ENCODE peak calls at places on chromosomes 5 and 9, in nine cellular contexts. J, S, V, H, T, F, O, Q and I are unnamed samples.

GRCh38 chr9:1604942-1605560 is 410.1 kb upstream of the SMARCA2 start:
- DNase-seq in J (no peak), S (no peak), V (no peak), H (no peak), T (no peak), F (no peak), O (no peak), Q (peak; percentile 39), I (peak; percentile 22)

GRCh38 chr9:98171176-98171925 is 21.1 kb downstream of the CORO2A start:
- DNase-seq in J (no peak), S (peak; percentile 19), V (no peak), H (no peak), T (no peak), F (no peak), O (no peak), Q (no peak), I (no peak)

GRCh38 chr5:145189786-145190185 is 645.4 kb downstream of the PRELID2 start:
- DNase-seq in J (no peak), S (no peak), V (no peak), H (no peak), T (no peak), F (no peak), O (no peak), Q (no peak), I (no peak)

GRCh38 chr5:147036691-147037245 is 158.2 kb upstream of the PPP2R2B start:
- DNase-seq in J (no peak), S (no peak), V (no peak), H (no peak), T (no peak), F (no peak), O (no peak), Q (no peak), I (no peak)

GRCh38 chr9:107154766-107155165 is 128.3 kb upstream of the RAD23B start:
- DNase-seq in J (no peak), S (no peak), V (no peak), H (no peak), T (no peak), F (no peak), O (no peak), Q (no peak), I (no peak)

GRCh38 chr9:87751869-87752268 is 25.9 kb downstream of the CTSL start:
- DNase-seq in J (no peak), S (no peak), V (no peak), H (no peak), T (no peak), F (no peak), O (no peak), Q (peak; percentile 24), I (no peak)

GRCh38 chr5:68949711-68950110 is 144.1 kb upstream of the SLC30A5 start:
- DNase-seq in J (no peak), S (no peak), V (no peak), H (no peak), T (no peak), F (no peak), O (no peak), Q (no peak), I (no peak)

GRCh38 chr5:444226-444625 is 1.2 kb downstream of the EXOC3 start:
- DNase-seq in J (no peak), S (no peak), V (peak; percentile 0), H (no peak), T (peak; percentile 2), F (no peak), O (no peak), Q (no peak), I (no peak)

GRCh38 chr5:150759334-150759583 is 442 bp upstream of the DCTN4 start:
- DNase-seq in J (no peak), S (no peak), V (no peak), H (no peak), T (no peak), F (no peak), O (no peak), Q (no peak), I (no peak)

GRCh38 chr5:131264453-131265200 is 774 bp downstream of the CDC42SE2 start:
- DNase-seq in J (no peak), S (no peak), V (peak; percentile 31), H (peak; percentile 31), T (peak; percentile 35), F (peak; percentile 31), O (no peak), Q (peak; percentile 67), I (no peak)

GRCh38 chr5:44542470-44542869 is 153.2 kb upstream of the FGF10 start:
- DNase-seq in J (no peak), S (no peak), V (no peak), H (no peak), T (no peak), F (no peak), O (no peak), Q (no peak), I (no peak)

DNA sequence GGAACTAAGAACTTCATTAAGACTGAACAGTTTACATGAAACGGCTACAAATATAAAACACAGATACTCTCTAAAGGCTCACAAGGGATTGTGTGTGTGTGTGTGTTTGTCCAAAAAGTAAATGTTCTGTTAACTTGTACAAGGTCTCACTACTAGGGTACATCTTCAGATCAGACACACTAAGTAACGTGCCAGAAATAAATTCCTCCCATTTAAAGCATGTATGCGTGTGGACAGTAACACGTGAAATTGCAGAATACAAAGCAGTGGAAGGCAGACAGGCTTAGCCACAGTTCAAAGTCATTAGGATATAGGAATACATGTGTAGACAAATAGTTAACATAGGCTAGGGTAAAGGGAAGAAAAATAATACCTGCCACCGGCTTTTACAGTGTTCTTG is 1.8 kb downstream of the BNC2 start:
- DNase-seq in J (no peak), S (no peak), V (no peak), H (no peak), T (no peak), F (no peak), O (no peak), Q (no peak), I (no peak)
- H3K4me3 ChIP-seq in J (peak overlapping the region; percentile 56), S (no peak overlapping the region), V (peak overlapping the region; percentile 75), H (no peak overlapping the region), T (no peak overlapping the region), F (no peak overlapping the region), O (no peak overlapping the region), Q (no peak overlapping the region), I (peak overlapping the region; percentile 61)

GRCh38 chr5:167999182-167999581 is 292.3 kb upstream of the WWC1 start:
- DNase-seq in J (no peak), S (no peak), V (no peak), H (no peak), T (no peak), F (no peak), O (no peak), Q (no peak), I (no peak)

GRCh38 chr5:167998148-167998767 is 293.2 kb upstream of the WWC1 start:
- DNase-seq in J (peak; percentile 37), S (no peak), V (no peak), H (no peak), T (no peak), F (no peak), O (no peak), Q (no peak), I (no peak)

GRCh38 chr5:167992868-167993267 is 298.6 kb upstream of the WWC1 start:
- DNase-seq in J (no peak), S (no peak), V (no peak), H (no peak), T (no peak), F (no peak), O (no peak), Q (no peak), I (no peak)

GRCh38 chr5:167993771-167994170 is 297.7 kb upstream of the WWC1 start:
- DNase-seq in J (no peak), S (peak; percentile 81), V (no peak), H (no peak), T (no peak), F (no peak), O (no peak), Q (no peak), I (no peak)

DNA sequence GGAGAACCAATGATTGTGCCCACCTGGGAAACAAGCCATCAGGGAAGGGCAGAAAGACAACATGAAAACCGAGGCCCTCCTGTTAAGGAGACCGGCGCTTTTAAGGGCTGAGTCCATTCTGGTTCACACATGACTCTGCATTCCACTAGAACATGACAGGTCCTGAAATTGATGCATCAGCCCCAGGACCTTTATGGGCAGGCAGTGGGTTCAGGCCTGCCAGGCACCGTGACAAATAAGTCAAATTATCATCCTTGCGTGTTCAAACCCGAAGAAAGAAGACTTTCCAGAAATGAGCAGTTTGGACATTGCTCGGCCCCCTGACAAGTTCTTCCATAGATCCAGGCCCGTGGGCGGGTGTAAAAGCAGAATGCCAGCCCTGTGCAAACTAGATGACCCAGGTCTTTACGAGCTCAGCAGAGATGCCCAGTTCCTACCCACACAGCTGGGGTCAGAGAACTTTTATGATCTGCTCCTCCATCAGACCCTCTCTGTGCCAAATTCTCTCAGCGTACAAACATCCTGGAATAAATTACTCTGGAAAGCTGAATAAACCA is 295.5 kb upstream of the WWC1 start:
- DNase-seq in J (no peak), S (no peak), V (no peak), H (no peak), T (no peak), F (no peak), O (no peak), Q (no peak), I (no peak)
- H3K9me3 ChIP-seq in J (no peaks in the 10 kb centered on the region), S (no peaks in the 10 kb centered on the region), V (no peaks in the 10 kb centered on the region), H (no peaks in the 10 kb centered on the region), T (no peaks in the 10 kb centered on the region), F (no peaks in the 10 kb centered on the region), O (no peaks in the 10 kb centered on the region), Q (no peaks in the 10 kb centered on the region), I (no peaks in the 10 kb centered on the region)

DNA sequence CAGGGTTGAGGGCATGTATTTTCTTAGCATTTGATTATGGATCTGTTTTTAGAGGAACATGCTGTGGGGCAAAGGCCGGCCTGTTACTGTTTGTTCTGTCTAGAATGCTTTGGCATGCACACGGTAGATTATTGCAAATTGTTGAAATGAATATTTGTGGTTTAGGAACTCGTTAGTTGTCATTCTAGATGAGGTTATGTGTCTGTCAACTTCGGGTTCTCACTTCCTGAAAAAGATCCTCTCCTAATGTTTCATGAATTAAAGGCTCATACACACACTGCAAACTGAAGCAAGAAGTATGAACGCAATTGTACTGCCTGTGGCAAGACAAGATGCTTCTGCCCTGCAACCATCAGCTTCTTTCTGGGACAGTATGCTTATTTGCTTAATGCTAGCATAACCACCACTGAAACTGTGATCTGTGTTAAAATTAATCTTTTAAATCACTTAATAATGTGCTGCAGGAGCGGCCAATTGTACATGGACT is 99.6 kb downstream of the BASP1 start:
- DNase-seq in J (no peak), S (peak; percentile 76), V (no peak), H (no peak), T (no peak), F (no peak), O (no peak), Q (no peak), I (no peak)
- H3K4me3 ChIP-seq in J (no peak overlapping the region), S (peak overlapping the region; percentile 6), V (no peak overlapping the region), H (no peak overlapping the region), T (no peak overlapping the region), F (no peak overlapping the region), O (no peak overlapping the region), Q (no peak overlapping the region), I (no peak overlapping the region)

DNA sequence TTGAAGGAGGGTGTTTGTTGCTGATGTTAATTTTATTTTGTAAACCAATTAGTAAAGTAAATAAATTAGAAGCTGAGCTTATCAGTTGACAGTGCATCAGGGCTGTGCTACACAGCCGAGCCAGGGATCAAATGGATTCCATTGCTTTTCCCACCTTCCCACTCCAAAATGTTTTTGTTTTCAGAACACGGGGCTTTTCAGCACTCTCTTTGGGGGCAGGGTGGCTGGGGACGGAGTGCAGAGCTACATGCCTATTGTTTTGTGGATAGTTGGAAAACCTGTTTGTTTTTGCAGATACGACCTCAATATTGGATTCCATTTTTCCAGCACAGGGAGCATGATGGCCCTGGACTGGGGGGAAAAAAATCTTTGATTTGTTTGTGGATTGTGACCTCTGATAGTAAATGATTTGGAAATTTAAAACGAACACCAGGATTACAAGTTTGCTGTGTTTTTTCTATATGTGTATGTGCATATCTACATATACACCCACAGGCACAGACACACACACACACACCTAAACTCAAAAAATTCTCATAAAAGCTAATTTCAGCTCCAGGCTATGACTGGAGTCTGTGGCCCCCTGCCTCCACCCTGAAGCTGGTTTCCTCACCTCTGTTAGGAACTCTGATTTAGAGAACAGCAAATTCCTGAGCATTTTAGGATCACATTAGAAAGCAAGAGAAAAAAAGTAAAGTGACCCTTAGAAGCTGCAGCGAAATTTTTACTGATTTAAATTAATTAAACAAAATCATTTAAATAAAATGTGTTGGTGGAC is 371.7 kb upstream of the IRX2 start:
- DNase-seq in J (no peak), S (no peak), V (no peak), H (no peak), T (no peak), F (no peak), O (no peak), Q (no peak), I (no peak)
- H3K9me3 ChIP-seq in J (no peaks in the 10 kb centered on the region), S (no peaks in the 10 kb centered on the region), V (no peaks in the 10 kb centered on the region), H (no peaks in the 10 kb centered on the region), T (no peaks in the 10 kb centered on the region), F (no peaks in the 10 kb centered on the region), O (no peaks in the 10 kb centered on the region), Q (no peaks in the 10 kb centered on the region), I (no peaks in the 10 kb centered on the region)